ENCODE peak calls at places on chromosomes 6 and 20, in nine cellular contexts. L, K, D, S, N, Z, G, O and U are unnamed samples.

GRCh38 chr20:58228103-58228483 is 360 bp downstream of the ANKRD60 start:
- DNase-seq in L (no peak), K (no peak), D (no peak), S (no peak), N (no peak), Z (no peak), G (no peak), O (no peak), U (peak)

GRCh38 chr6:25253371-25253770 is 25.8 kb upstream of the CARMIL1 start:
- DNase-seq in L (no peak), K (no peak), D (no peak), S (no peak), N (no peak), Z (no peak), G (no peak), O (no peak), U (no peak)

GRCh38 chr6:44667668-44668390 is 280.3 kb downstream of the CDC5L start:
- DNase-seq in L (no peak), K (peak), D (no peak), S (no peak), N (peak), Z (peak), G (peak), O (no peak), U (peak)

GRCh38 chr6:30915591-30915946 is 1.5 kb downstream of the VARS2 start:
- DNase-seq in L (no peak), K (peak), D (no peak), S (peak), N (no peak), Z (peak), G (no peak), O (no peak), U (peak)

GRCh38 chr6:93806409-93807270 is 387.3 kb upstream of the EPHA7 start:
- DNase-seq in L (no peak), K (no peak), D (no peak), S (no peak), N (no peak), Z (no peak), G (no peak), O (no peak), U (no peak)

GRCh38 chr6:137709424-137710281 is 157.4 kb upstream of the TNFAIP3 start:
- DNase-seq in L (no peak), K (no peak), D (no peak), S (no peak), N (no peak), Z (no peak), G (no peak), O (no peak), U (peak)

GRCh38 chr6:147676468-147676867 is 168.0 kb downstream of the SAMD5 start:
- DNase-seq in L (no peak), K (no peak), D (no peak), S (no peak), N (no peak), Z (no peak), G (no peak), O (no peak), U (no peak)

GRCh38 chr6:53441035-53441493 is 92.3 kb upstream of the ELOVL5 start:
- DNase-seq in L (no peak), K (no peak), D (no peak), S (no peak), N (no peak), Z (no peak), G (no peak), O (no peak), U (no peak)

GRCh38 chr6:156559151-156559690 is 218.0 kb upstream of the ARID1B start:
- DNase-seq in L (no peak), K (no peak), D (no peak), S (no peak), N (no peak), Z (no peak), G (no peak), O (no peak), U (no peak)

GRCh38 chr6:14066782-14067406 is 50.7 kb upstream of the CD83 start:
- DNase-seq in L (no peak), K (peak), D (no peak), S (peak), N (no peak), Z (peak), G (no peak), O (no peak), U (peak)

GRCh38 chr6:163955131-163955530 is 540.6 kb downstream of the QKI start:
- DNase-seq in L (no peak), K (peak), D (no peak), S (no peak), N (no peak), Z (no peak), G (no peak), O (no peak), U (no peak)

GRCh38 chr6:168709991-168710390 is 269.0 kb downstream of the SMOC2 start:
- DNase-seq in L (no peak), K (no peak), D (no peak), S (no peak), N (peak), Z (no peak), G (no peak), O (no peak), U (no peak)

GRCh38 chr20:20786428-20786827 is 74.0 kb upstream of the RALGAPA2 start:
- DNase-seq in L (no peak), K (no peak), D (no peak), S (no peak), N (no peak), Z (no peak), G (no peak), O (peak), U (no peak)

GRCh38 chr6:39887692-39888450 is 46.4 kb downstream of the MOCS1 start:
- DNase-seq in L (peak), K (peak), D (peak), S (no peak), N (peak), Z (no peak), G (peak), O (peak), U (peak)

GRCh38 chr20:8260837-8261241 is 128.8 kb downstream of the PLCB1 start:
- DNase-seq in L (peak), K (peak), D (no peak), S (no peak), N (no peak), Z (no peak), G (no peak), O (no peak), U (no peak)

GRCh38 chr20:17827759-17828559 is 128.2 kb downstream of the BANF2 start:
- DNase-seq in L (no peak), K (no peak), D (no peak), S (no peak), N (no peak), Z (no peak), G (no peak), O (no peak), U (no peak)

GRCh38 chr6:17865798-17866725 is 121.4 kb downstream of the KIF13A start:
- DNase-seq in L (peak), K (peak), D (peak), S (no peak), N (peak), Z (no peak), G (peak), O (peak), U (peak)

GRCh38 chr6:26332843-26333242 is 32.2 kb upstream of the BTN3A2 start:
- DNase-seq in L (no peak), K (no peak), D (no peak), S (no peak), N (no peak), Z (no peak), G (no peak), O (no peak), U (no peak)
- H3K4me3 ChIP-seq in L (no peak), K (no peak), D (no peak), S (no peak), N (no peak), Z (peak), G (no peak), O (no peak), U (no peak)

GRCh38 chr20:31606678-31606927 is 1.5 kb downstream of the ID1 start:
- DNase-seq in L (no peak), K (no peak), D (no peak), S (no peak), N (no peak), Z (no peak), G (peak), O (no peak), U (no peak)
- H3K4me3 ChIP-seq in L (peak), K (peak), D (peak), S (peak), N (peak), Z (peak), G (peak), O (peak), U (peak)

GRCh38 chr6:45808917-45809316 is 206.7 kb downstream of the CLIC5 start:
- DNase-seq in L (no peak), K (peak), D (no peak), S (no peak), N (no peak), Z (no peak), G (peak), O (no peak), U (no peak)
- H3K4me3 ChIP-seq in L (no peak), K (no peak), D (no peak), S (no peak), N (no peak), Z (no peak), G (no peak), O (no peak), U (no peak)

GRCh38 chr6:133837801-133838349 is 51.0 kb upstream of the TCF21 start:
- DNase-seq in L (peak), K (peak), D (no peak), S (peak), N (no peak), Z (peak), G (peak), O (peak), U (peak)
- H3K4me3 ChIP-seq in L (peak), K (peak), D (peak), S (peak), N (peak), Z (peak), G (peak), O (peak), U (peak)

GRCh38 chr20:50194831-50195523 is 4.3 kb downstream of the CEBPB start:
- DNase-seq in L (no peak), K (peak), D (no peak), S (no peak), N (no peak), Z (peak), G (no peak), O (peak), U (no peak)
- H3K4me3 ChIP-seq in L (no peak), K (no peak), D (peak), S (no peak), N (peak), Z (no peak), G (no peak), O (no peak), U (peak)

GRCh38 chr20:52048365-52048764 is 143.2 kb downstream of the ZFP64 start:
- DNase-seq in L (no peak), K (peak), D (no peak), S (no peak), N (no peak), Z (peak), G (no peak), O (no peak), U (no peak)

GRCh38 chr20:52049001-52049731 is 142.4 kb downstream of the ZFP64 start:
- DNase-seq in L (no peak), K (peak), D (no peak), S (no peak), N (no peak), Z (peak), G (no peak), O (no peak), U (peak)

GRCh38 chr20:52041966-52042365 is 149.6 kb downstream of the ZFP64 start:
- DNase-seq in L (no peak), K (no peak), D (no peak), S (no peak), N (no peak), Z (no peak), G (no peak), O (no peak), U (no peak)

DNA sequence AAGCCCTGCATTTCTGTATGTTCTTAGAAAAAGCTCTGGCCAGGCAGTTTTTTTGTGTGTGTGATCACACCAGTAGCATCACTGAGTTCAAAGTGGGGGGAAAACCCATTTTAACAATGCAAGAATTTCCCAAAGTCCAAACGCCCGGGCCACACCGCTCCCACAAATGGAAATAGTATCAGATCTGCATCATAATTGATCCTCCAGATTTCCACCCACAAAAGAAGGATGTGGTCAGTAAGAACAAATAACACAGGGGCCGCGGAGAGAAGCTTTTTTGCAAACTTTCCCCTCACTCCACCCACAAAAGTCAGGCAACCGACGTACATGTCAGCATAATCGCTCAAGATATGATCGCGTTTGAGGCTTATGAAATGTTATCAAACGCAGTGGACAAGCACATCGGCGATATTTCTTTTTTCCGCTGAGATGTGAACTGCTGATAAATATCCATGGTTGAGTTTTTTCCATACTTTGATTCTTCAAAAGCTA is 143.7 kb downstream of the ZFP64 start:
- DNase-seq in L (no peak), K (peak), D (no peak), S (no peak), N (no peak), Z (no peak), G (no peak), O (no peak), U (peak)
- H3K4me3 ChIP-seq in L (no peak), K (no peak), D (no peak), S (no peak), N (no peak), Z (peak), G (no peak), O (no peak), U (no peak)

GRCh38 chr6:87699576-87699975 is 2.5 kb downstream of the AKIRIN2 start:
- DNase-seq in L (no peak), K (no peak), D (no peak), S (no peak), N (no peak), Z (no peak), G (no peak), O (no peak), U (no peak)
- H3K4me3 ChIP-seq in L (peak), K (peak), D (peak), S (peak), N (peak), Z (peak), G (no peak), O (peak), U (peak)

GRCh38 chr6:132758689-132759088 is 985 bp upstream of the VNN2 start:
- DNase-seq in L (no peak), K (no peak), D (no peak), S (no peak), N (no peak), Z (no peak), G (no peak), O (no peak), U (no peak)

GRCh38 chr6:132764370-132764769 is 6.7 kb upstream of the VNN2 start:
- DNase-seq in L (peak), K (peak), D (peak), S (no peak), N (no peak), Z (peak), G (no peak), O (peak), U (peak)

GRCh38 chr6:132760256-132760655 is 2.6 kb upstream of the VNN2 start:
- DNase-seq in L (no peak), K (no peak), D (no peak), S (no peak), N (no peak), Z (no peak), G (no peak), O (no peak), U (no peak)

GRCh38 chr6:132765560-132765959 is 7.9 kb upstream of the VNN2 start:
- DNase-seq in L (no peak), K (no peak), D (no peak), S (no peak), N (no peak), Z (no peak), G (no peak), O (no peak), U (no peak)

DNA sequence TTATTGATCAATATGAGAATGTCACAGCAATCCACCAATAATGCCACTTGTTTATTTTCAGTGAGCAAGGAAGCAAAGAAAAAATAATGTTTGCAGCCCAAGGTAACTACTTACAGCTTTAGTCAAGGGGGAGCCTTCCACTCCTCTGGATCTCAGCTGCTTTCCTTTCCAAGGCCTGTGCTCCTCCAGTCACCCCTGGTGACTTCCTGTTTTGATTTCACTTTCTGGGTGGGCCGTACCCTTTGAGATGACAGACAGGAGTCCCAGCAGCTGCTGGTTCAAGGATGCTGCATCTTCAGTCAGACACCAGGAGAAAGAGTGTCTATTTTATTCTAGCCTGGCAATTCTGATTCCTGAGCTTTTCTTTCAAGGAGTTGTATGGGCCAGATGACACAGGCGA is 5.6 kb upstream of the VNN2 start:
- DNase-seq in L (no peak), K (peak), D (no peak), S (no peak), N (no peak), Z (no peak), G (peak), O (no peak), U (no peak)
- H3K4me3 ChIP-seq in L (no peak), K (no peak), D (no peak), S (no peak), N (no peak), Z (no peak), G (no peak), O (no peak), U (no peak)